ENCODE peak calls at places on chromosomes 16 and 17, in seven cellular contexts. Q, X, H, M, K, Z and J are unnamed samples.

GRCh38 chr16:49503242-49504022 is 129.8 kb downstream of the C16orf78 start:
- DNase-seq in X (no peak), Z (no peak), Q (peak), M (no peak), K (no peak), H (no peak), J (no peak)

GRCh38 chr17:55275894-55276804 is 11.4 kb downstream of the HLF start:
- DNase-seq in M (no peak), X (no peak), K (no peak), Z (no peak), Q (no peak), H (no peak), J (no peak)

GRCh38 chr17:29526322-29526721 is 40.5 kb downstream of the ABHD15 start:
- DNase-seq in Z (no peak), K (no peak), Q (no peak), M (no peak), H (no peak), X (no peak), J (no peak)

GRCh38 chr16:57633383-57634064 is 5.1 kb downstream of the ADGRG1 start:
- DNase-seq in Q (no peak), H (no peak), Z (no peak), K (no peak), X (no peak), M (no peak), J (no peak)

GRCh38 chr17:8475820-8476219 is 40.1 kb downstream of the NDEL1 start:
- DNase-seq in K (no peak), M (no peak), X (no peak), H (no peak), Q (no peak), Z (no peak), J (peak)

GRCh38 chr16:8126313-8126712 is 464.0 kb downstream of the TMEM114 start:
- DNase-seq in Q (no peak), Z (no peak), X (no peak), H (no peak), K (no peak), M (no peak), J (no peak)

GRCh38 chr17:41553987-41554680 is 17.7 kb downstream of the KRT9 start:
- DNase-seq in H (no peak), X (no peak), Z (no peak), K (no peak), Q (no peak), M (no peak), J (peak)

GRCh38 chr17:68707032-68707431 is 105.9 kb upstream of the FAM20A start:
- DNase-seq in K (no peak), H (peak), X (no peak), M (no peak), Z (no peak), Q (no peak), J (no peak)

GRCh38 chr17:44960654-44961053 is 7.4 kb downstream of the C1QL1 start:
- DNase-seq in Q (no peak), X (no peak), M (no peak), Z (no peak), H (no peak), K (no peak), J (no peak)

GRCh38 chr16:53061256-53061655 is 6.5 kb downstream of the CHD9 start:
- DNase-seq in M (no peak), Q (no peak), K (no peak), H (no peak), X (no peak), Z (no peak), J (no peak)

GRCh38 chr17:50206604-50207293 is 5.3 kb upstream of the COL1A1 start:
- DNase-seq in M (no peak), Q (no peak), Z (no peak), H (no peak), K (no peak), X (no peak), J (peak)

GRCh38 chr17:57940653-57941329 is 14.4 kb downstream of the CUEDC1 start:
- DNase-seq in H (no peak), Q (no peak), M (no peak), X (no peak), K (no peak), Z (no peak), J (no peak)

GRCh38 chr16:86995456-86995855 is 321.7 kb downstream of the C16orf95 start:
- DNase-seq in M (no peak), Q (no peak), Z (no peak), H (no peak), K (no peak), X (no peak), J (no peak)

GRCh38 chr17:1746975-1747543 is 4.4 kb downstream of the SERPINF2 start:
- DNase-seq in Z (no peak), K (no peak), X (no peak), Q (no peak), H (no peak), M (no peak), J (peak)

GRCh38 chr16:85541181-85541580 is 71.9 kb upstream of the GSE1 start:
- DNase-seq in Q (no peak), K (no peak), H (no peak), Z (no peak), X (no peak), M (no peak), J (no peak)